ENCODE peak calls at places on chromosome 5, in four cellular contexts. M is foreskin fibroblast, I is AG09309, T is A549. F is an unnamed sample.

GRCh38 chr5:141878186-141878770 is at the start of gene PCDH1:
- DNase-seq in M (peak; percentile 60), I (no peak), T (no peak), F (no peak)

GRCh38 chr5:132180134-132180745 is 47.4 kb downstream of the P4HA2 start:
- DNase-seq in M (peak; percentile 83), I (peak; percentile 49), T (peak; percentile 69), F (peak; percentile 31)

GRCh38 chr5:168713051-168713450 is 133.9 kb upstream of the PANK3 start:
- DNase-seq in M (no peak), I (no peak), T (no peak), F (no peak)

GRCh38 chr5:1788828-1789227 is 10.8 kb downstream of the MRPL36 start:
- DNase-seq in M (no peak), I (no peak), T (no peak), F (no peak)

GRCh38 chr5:68047035-68047434 is 168.5 kb upstream of the PIK3R1 start:
- DNase-seq in M (peak; percentile 85), I (peak; percentile 73), T (no peak), F (peak; percentile 64)

GRCh38 chr5:179227578-179228311 is 117.5 kb downstream of the ADAMTS2 start:
- DNase-seq in M (no peak), I (no peak), T (no peak), F (no peak)

GRCh38 chr5:16812448-16812847 is 123.6 kb downstream of the MYO10 start:
- DNase-seq in M (no peak), I (no peak), T (no peak), F (no peak)

GRCh38 chr5:173535166-173535975 is 81.1 kb downstream of the BOD1 start:
- DNase-seq in M (no peak), I (no peak), T (no peak), F (no peak)

GRCh38 chr5:138246822-138247221 is 27.6 kb downstream of the GFRA3 start:
- DNase-seq in M (no peak), I (no peak), T (no peak), F (no peak)

GRCh38 chr5:130727834-130728233 is 437.2 kb downstream of the HINT1 start:
- DNase-seq in M (no peak), I (no peak), T (no peak), F (no peak)

GRCh38 chr5:130720355-130720754 is 444.7 kb downstream of the HINT1 start:
- DNase-seq in M (peak; percentile 7), I (peak; percentile 20), T (peak; percentile 23), F (no peak)

GRCh38 chr5:130724658-130725057 is 440.4 kb downstream of the HINT1 start:
- DNase-seq in M (no peak), I (no peak), T (no peak), F (no peak)
- H3K4me3 ChIP-seq in M (no peak overlapping the region), I (no peak overlapping the region), T (no peak overlapping the region), F (no peak overlapping the region)

GRCh38 chr5:124742521-124742920 is 3.9 kb downstream of the ZNF608 start:
- DNase-seq in M (no peak), I (no peak), T (no peak), F (no peak)

GRCh38 chr5:124740991-124741583 is 5.4 kb downstream of the ZNF608 start:
- DNase-seq in M (peak; percentile 71), I (peak; percentile 90), T (no peak), F (no peak)

GRCh38 chr5:124742983-124743533 is 3.4 kb downstream of the ZNF608 start:
- DNase-seq in M (peak; percentile 89), I (no peak), T (no peak), F (no peak)

GRCh38 chr5:124743534-124744169 is 2.8 kb downstream of the ZNF608 start:
- DNase-seq in M (peak; percentile 36), I (no peak), T (no peak), F (no peak)

GRCh38 chr5:124741711-124742496 is 4.5 kb downstream of the ZNF608 start:
- DNase-seq in M (peak; percentile 93), I (no peak), T (no peak), F (no peak)
- H3K4me3 ChIP-seq in M (peak overlapping the region; percentile 86), I (no peak overlapping the region), T (no peak overlapping the region), F (peak overlapping the region; percentile 80)

GRCh38 chr5:151413800-151414199 is 33.6 kb upstream of the SLC36A1 start:
- DNase-seq in M (no peak), I (no peak), T (no peak), F (no peak)

GRCh38 chr5:151414536-151414935 is 32.9 kb upstream of the SLC36A1 start:
- DNase-seq in M (no peak), I (no peak), T (no peak), F (no peak)

GRCh38 chr5:151420127-151420526 is 27.3 kb upstream of the SLC36A1 start:
- DNase-seq in M (no peak), I (no peak), T (no peak), F (no peak)

GRCh38 chr5:151417712-151418111 is 29.7 kb upstream of the SLC36A1 start:
- DNase-seq in M (no peak), I (no peak), T (no peak), F (no peak)
- H3K4me3 ChIP-seq in M (no peak overlapping the region), I (no peak overlapping the region), T (no peak overlapping the region), F (no peak overlapping the region)

DNA sequence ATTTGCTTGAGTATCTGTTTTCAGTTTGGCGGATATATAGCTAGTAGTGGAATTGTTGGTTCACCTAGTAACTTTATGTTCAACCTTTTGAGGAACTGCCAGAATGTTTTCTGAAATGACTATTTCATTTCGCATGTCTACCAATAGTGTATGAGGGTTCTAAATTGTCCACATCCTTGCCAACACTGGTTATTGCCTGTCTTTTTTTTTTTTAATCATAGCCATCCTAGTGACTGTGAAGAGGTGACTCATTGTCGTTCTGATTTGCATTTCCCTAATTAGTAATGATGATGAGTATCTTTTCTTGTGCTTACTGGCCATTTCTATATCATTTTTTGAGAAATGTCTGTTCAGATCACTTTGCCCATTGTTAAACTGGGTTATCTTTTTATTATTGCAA is 52.5 kb downstream of the PRLR start:
- DNase-seq in M (no peak), I (no peak), T (no peak), F (no peak)
- H3K4me3 ChIP-seq in M (no peak overlapping the region), I (no peak overlapping the region), T (no peak overlapping the region), F (no peak overlapping the region)

F was measured in skeletal muscle cell.